ENCODE peak calls at places on chromosomes 12 and 14, in four cellular contexts. One of them, this sample, is unnamed.

GRCh38 chr12:66594688-66595087 is 84.2 kb downstream of the GRIP1 start:
- DNase-seq in left ventricle myocardium inferior: no peak
- DNase-seq in PC-3: peak; percentile 23
- DNase-seq in endodermal cell: no peak
- DNase-seq in this sample: no peak

GRCh38 chr12:109027767-109028166 is 6.9 kb upstream of the SVOP start:
- DNase-seq in left ventricle myocardium inferior: no peak
- DNase-seq in PC-3: peak; percentile 52
- DNase-seq in endodermal cell: no peak
- DNase-seq in this sample: peak; percentile 27

GRCh38 chr12:119444462-119445044 is 110.0 kb downstream of the CCDC60 start:
- DNase-seq in left ventricle myocardium inferior: peak; percentile 18
- DNase-seq in PC-3: peak; percentile 83
- DNase-seq in endodermal cell: peak; percentile 95
- DNase-seq in this sample: no peak

GRCh38 chr12:50960130-50960529 is 7.8 kb downstream of the HIGD1C start:
- DNase-seq in left ventricle myocardium inferior: no peak
- DNase-seq in PC-3: no peak
- DNase-seq in endodermal cell: no peak
- DNase-seq in this sample: peak; percentile 66

GRCh38 chr14:63852271-63852816 is 460 bp upstream of the SYNE2 start:
- DNase-seq in left ventricle myocardium inferior: no peak
- DNase-seq in PC-3: no peak
- DNase-seq in endodermal cell: no peak
- DNase-seq in this sample: peak; percentile 50

GRCh38 chr12:24993756-24994155 is 44.9 kb upstream of the BCAT1 start:
- DNase-seq in left ventricle myocardium inferior: no peak
- DNase-seq in PC-3: no peak
- DNase-seq in endodermal cell: peak; percentile 67
- DNase-seq in this sample: no peak

GRCh38 chr12:85029456-85029855 is 6.6 kb downstream of the TSPAN19 start:
- DNase-seq in left ventricle myocardium inferior: no peak
- DNase-seq in PC-3: peak; percentile 71
- DNase-seq in endodermal cell: no peak
- DNase-seq in this sample: peak; percentile 43

GRCh38 chr14:67112344-67112743 is 76.9 kb upstream of the GARIN2 start:
- DNase-seq in left ventricle myocardium inferior: no peak
- DNase-seq in PC-3: no peak
- DNase-seq in endodermal cell: no peak
- DNase-seq in this sample: no peak

GRCh38 chr14:67674139-67674479 is 323 bp downstream of the VTI1B start:
- DNase-seq in left ventricle myocardium inferior: peak; percentile 75
- DNase-seq in PC-3: peak; percentile 74
- DNase-seq in endodermal cell: peak; percentile 93
- DNase-seq in this sample: peak; percentile 80

DNA sequence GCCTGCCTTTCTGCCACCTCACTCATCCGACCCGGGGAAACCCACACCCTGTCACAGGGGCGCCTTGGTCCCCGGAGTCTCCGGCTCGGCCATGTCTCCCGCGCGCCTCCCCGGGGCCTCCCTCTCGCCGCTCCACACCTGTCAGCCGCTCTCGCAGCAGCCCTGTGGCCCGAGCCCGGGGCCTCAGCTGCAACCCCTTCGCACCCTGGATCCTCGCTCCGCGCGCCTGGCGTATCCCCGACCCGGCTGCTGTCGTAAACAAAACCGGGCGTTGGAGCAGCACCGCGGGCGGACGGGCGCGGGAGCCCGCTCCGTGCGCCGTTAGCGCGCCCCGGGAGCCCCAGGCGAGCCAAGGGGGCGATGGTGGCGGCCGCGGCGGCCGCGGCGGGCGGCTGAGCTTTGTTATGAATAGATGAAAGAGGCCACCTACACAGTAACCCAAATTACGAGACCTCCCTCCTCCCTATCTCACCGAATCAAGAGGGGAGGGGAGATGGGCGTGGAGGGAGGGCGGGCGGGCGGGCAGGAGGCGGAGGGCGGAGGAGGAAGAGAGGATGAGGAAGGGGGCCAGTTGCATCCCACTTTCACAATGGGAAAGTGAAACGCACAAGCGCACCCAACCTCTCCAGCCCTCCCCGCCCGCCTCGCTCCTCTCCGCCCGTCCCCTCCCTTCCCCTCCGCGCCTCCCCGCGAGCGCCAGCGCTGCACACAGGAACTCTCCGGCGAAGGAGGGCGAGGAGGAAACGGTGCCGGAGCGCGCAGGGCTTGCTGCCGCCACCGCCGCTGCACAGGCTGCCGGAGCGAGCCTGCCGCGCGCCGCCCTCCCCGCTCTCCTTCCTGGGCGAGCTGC is at the start of gene PLXNC1:
- DNase-seq in left ventricle myocardium inferior: peak; percentile 62
- DNase-seq in PC-3: no peak
- DNase-seq in endodermal cell: peak; percentile 88
- DNase-seq in this sample: peak; percentile 46
- H3K27me3 ChIP-seq in left ventricle myocardium inferior: peaks cover 26% of the 10 kb centered on the region
- H3K27me3 ChIP-seq in PC-3: peaks cover 86% of the 10 kb centered on the region
- H3K27me3 ChIP-seq in endodermal cell: peaks cover 66% of the 10 kb centered on the region
- H3K27me3 ChIP-seq in this sample: peaks cover 63% of the 10 kb centered on the region

GRCh38 chr12:111091036-111091435 is 170.7 kb upstream of the MYL2 start:
- DNase-seq in left ventricle myocardium inferior: no peak
- DNase-seq in PC-3: no peak
- DNase-seq in endodermal cell: no peak
- DNase-seq in this sample: no peak

GRCh38 chr12:111093428-111094142 is 173.2 kb upstream of the MYL2 start:
- DNase-seq in left ventricle myocardium inferior: no peak
- DNase-seq in PC-3: no peak
- DNase-seq in endodermal cell: no peak
- DNase-seq in this sample: no peak

GRCh38 chr12:111088409-111088808 is 168.0 kb upstream of the MYL2 start:
- DNase-seq in left ventricle myocardium inferior: no peak
- DNase-seq in PC-3: no peak
- DNase-seq in endodermal cell: no peak
- DNase-seq in this sample: no peak

GRCh38 chr12:111085100-111085499 is 164.7 kb upstream of the MYL2 start:
- DNase-seq in left ventricle myocardium inferior: no peak
- DNase-seq in PC-3: no peak
- DNase-seq in endodermal cell: no peak
- DNase-seq in this sample: no peak

GRCh38 chr12:111089616-111090015 is 169.2 kb upstream of the MYL2 start:
- DNase-seq in left ventricle myocardium inferior: no peak
- DNase-seq in PC-3: no peak
- DNase-seq in endodermal cell: no peak
- DNase-seq in this sample: no peak
- H3K27me3 ChIP-seq in left ventricle myocardium inferior: peaks cover 49% of the 10 kb centered on the region
- H3K27me3 ChIP-seq in PC-3: peaks cover 92% of the 10 kb centered on the region
- H3K27me3 ChIP-seq in endodermal cell: no peaks in the 10 kb centered on the region
- H3K27me3 ChIP-seq in this sample: peaks cover 62% of the 10 kb centered on the region

GRCh38 chr14:30444451-30444850 is 114.5 kb upstream of the G2E3 start:
- DNase-seq in left ventricle myocardium inferior: no peak
- DNase-seq in PC-3: no peak
- DNase-seq in endodermal cell: no peak
- DNase-seq in this sample: no peak
- H3K27me3 ChIP-seq in left ventricle myocardium inferior: peaks cover 5% of the 10 kb centered on the region
- H3K27me3 ChIP-seq in PC-3: peaks cover 46% of the 10 kb centered on the region
- H3K27me3 ChIP-seq in endodermal cell: no peaks in the 10 kb centered on the region
- H3K27me3 ChIP-seq in this sample: no peaks in the 10 kb centered on the region

DNA sequence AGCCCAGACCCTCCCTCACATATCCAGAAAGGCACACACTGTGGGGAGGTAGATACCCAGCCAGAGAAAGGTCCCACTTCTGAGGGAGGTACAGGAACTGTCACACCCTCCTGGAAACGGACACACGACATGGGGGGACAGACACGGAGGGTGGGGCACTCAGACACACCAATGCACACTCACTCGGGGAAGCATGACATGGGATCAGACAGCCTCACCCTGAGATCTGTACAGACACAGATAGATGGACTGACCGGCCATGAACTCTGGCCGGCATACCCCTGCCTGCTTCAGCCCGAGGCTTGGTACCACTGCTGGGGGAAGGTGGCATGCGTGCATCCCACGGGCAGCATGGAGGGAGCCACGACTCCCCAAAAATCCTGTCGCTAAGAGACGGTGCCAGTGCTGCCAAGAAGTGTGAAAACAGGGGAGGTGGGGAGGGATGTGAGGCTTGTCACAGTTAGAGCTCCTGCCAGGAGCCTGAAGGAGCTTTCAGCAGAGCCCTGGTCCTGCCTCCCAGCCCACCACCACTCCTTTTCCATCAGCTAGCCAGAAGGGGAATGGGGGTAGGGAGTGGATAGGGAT is 566 bp downstream of the CPNE6 start:
- DNase-seq in left ventricle myocardium inferior: no peak
- DNase-seq in PC-3: no peak
- DNase-seq in endodermal cell: no peak
- DNase-seq in this sample: no peak
- H3K27me3 ChIP-seq in left ventricle myocardium inferior: peaks cover 56% of the 10 kb centered on the region
- H3K27me3 ChIP-seq in PC-3: peaks cover 14% of the 10 kb centered on the region
- H3K27me3 ChIP-seq in endodermal cell: no peaks in the 10 kb centered on the region
- H3K27me3 ChIP-seq in this sample: peaks cover 68% of the 10 kb centered on the region

GRCh38 chr12:132267873-132268272 is 61.5 kb downstream of the GALNT9 start:
- DNase-seq in left ventricle myocardium inferior: no peak
- DNase-seq in PC-3: no peak
- DNase-seq in endodermal cell: no peak
- DNase-seq in this sample: no peak
- H3K27me3 ChIP-seq in left ventricle myocardium inferior: peaks cover 94% of the 10 kb centered on the region
- H3K27me3 ChIP-seq in PC-3: peaks cover 22% of the 10 kb centered on the region
- H3K27me3 ChIP-seq in endodermal cell: no peaks in the 10 kb centered on the region
- H3K27me3 ChIP-seq in this sample: peaks cover 88% of the 10 kb centered on the region

GRCh38 chr14:57865450-57866198 is at the start of gene SLC35F4:
- DNase-seq in left ventricle myocardium inferior: no peak
- DNase-seq in PC-3: no peak
- DNase-seq in endodermal cell: peak; percentile 97
- DNase-seq in this sample: no peak

GRCh38 chr14:57866199-57866755 is 385 bp upstream of the SLC35F4 start:
- DNase-seq in left ventricle myocardium inferior: no peak
- DNase-seq in PC-3: no peak
- DNase-seq in endodermal cell: peak; percentile 47
- DNase-seq in this sample: no peak

GRCh38 chr14:57865066-57865449 is 834 bp downstream of the SLC35F4 start:
- DNase-seq in left ventricle myocardium inferior: no peak
- DNase-seq in PC-3: no peak
- DNase-seq in endodermal cell: no peak
- DNase-seq in this sample: no peak

DNA sequence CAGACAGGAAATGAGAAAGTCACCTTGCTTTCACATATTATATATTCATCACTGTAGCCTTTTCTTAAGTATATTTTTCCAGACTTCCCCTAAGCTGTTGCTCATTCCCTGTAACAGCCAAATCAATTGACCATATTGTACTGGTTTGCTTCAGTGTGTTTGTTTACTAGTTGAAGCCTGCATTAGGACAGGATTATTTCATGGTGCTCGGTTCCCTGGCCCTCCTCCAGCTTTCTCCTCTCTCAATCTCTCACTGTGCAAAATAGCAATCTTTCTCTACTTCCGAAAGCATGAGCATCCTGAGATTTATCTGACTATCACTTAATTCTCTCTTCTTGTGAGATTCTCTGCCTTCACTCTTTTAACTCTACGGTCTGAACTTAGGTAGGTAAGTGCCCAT is 2.4 kb downstream of the SLC35F4 start:
- DNase-seq in left ventricle myocardium inferior: no peak
- DNase-seq in PC-3: no peak
- DNase-seq in endodermal cell: no peak
- DNase-seq in this sample: no peak
- H3K27me3 ChIP-seq in left ventricle myocardium inferior: peaks cover 76% of the 10 kb centered on the region
- H3K27me3 ChIP-seq in PC-3: peaks cover 66% of the 10 kb centered on the region
- H3K27me3 ChIP-seq in endodermal cell: peaks cover 82% of the 10 kb centered on the region
- H3K27me3 ChIP-seq in this sample: peaks cover 58% of the 10 kb centered on the region

GRCh38 chr12:114395755-114396152 is 10.2 kb downstream of the TBX5 start:
- DNase-seq in left ventricle myocardium inferior: no peak
- DNase-seq in PC-3: no peak
- DNase-seq in endodermal cell: peak; percentile 76
- DNase-seq in this sample: no peak
- H3K27me3 ChIP-seq in left ventricle myocardium inferior: peaks cover 61% of the 10 kb centered on the region
- H3K27me3 ChIP-seq in PC-3: peaks cover 99% of the 10 kb centered on the region
- H3K27me3 ChIP-seq in endodermal cell: peaks cover 98% of the 10 kb centered on the region
- H3K27me3 ChIP-seq in this sample: peaks cover 76% of the 10 kb centered on the region

DNA sequence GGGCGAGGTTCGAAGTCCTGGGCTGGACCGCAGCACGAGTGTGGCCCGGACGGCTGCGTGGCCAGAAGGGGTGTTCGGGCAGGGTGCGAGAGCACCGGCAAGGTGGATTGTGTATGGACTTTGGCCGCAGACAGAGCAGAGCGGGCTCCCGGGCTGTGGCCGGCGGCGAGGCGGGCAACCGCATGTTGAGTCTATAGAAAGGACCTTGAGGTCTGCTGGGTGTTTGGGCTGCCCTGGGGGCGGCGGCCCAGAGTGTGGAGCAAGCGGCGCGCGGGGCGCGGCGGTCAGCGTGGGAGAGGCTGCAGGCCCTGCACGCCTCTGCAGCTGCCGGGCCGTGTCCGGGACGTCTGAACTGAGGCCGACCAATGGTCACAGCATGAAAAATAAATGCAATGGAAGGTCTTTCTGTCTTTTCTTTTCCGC is 5.7 kb upstream of the HOXC9 start:
- DNase-seq in left ventricle myocardium inferior: no peak
- DNase-seq in PC-3: no peak
- DNase-seq in endodermal cell: no peak
- DNase-seq in this sample: no peak
- H3K27me3 ChIP-seq in left ventricle myocardium inferior: peaks cover 100% of the 10 kb centered on the region
- H3K27me3 ChIP-seq in PC-3: no peaks in the 10 kb centered on the region
- H3K27me3 ChIP-seq in endodermal cell: peaks cover 100% of the 10 kb centered on the region
- H3K27me3 ChIP-seq in this sample: no peaks in the 10 kb centered on the region

This sample was measured in mesenchymal stem cell.